ENCODE peak calls at places on chromosomes 11 and 22, in seven cellular contexts. E, C, F, X, U, B and M are unnamed samples.

GRCh38 chr11:18705651-18706281 is 7.2 kb downstream of the TMEM86A start:
- DNase-seq in E (no peak), C (no peak), F (peak; percentile 42), X (no peak), U (peak; percentile 41), B (peak; percentile 79), M (peak; percentile 47)

GRCh38 chr11:17734986-17735822 is 623 bp downstream of the KCNC1 start:
- DNase-seq in E (peak; percentile 79), C (peak; percentile 94), F (peak; percentile 73), X (peak; percentile 24), U (peak; percentile 30), B (peak; percentile 91), M (peak; percentile 69)

GRCh38 chr11:115389790-115390189 is 114.4 kb downstream of the CADM1 start:
- DNase-seq in E (no peak), C (no peak), F (no peak), X (no peak), U (no peak), B (no peak), M (no peak)

GRCh38 chr11:18802381-18803257 is 11.0 kb upstream of the PTPN5 start:
- DNase-seq in E (peak; percentile 65), C (peak; percentile 85), F (no peak), X (peak; percentile 78), U (peak; percentile 37), B (peak; percentile 59), M (peak; percentile 75)

GRCh38 chr22:26461188-26461810 is 22.3 kb downstream of the HPS4 start:
- DNase-seq in E (no peak), C (peak; percentile 86), F (peak; percentile 50), X (peak; percentile 71), U (peak; percentile 63), B (peak; percentile 83), M (peak; percentile 76)

GRCh38 chr22:29129644-29130201 is 56.9 kb downstream of the KREMEN1 start:
- DNase-seq in E (no peak), C (no peak), F (peak; percentile 40), X (no peak), U (no peak), B (peak; percentile 78), M (no peak)

GRCh38 chr11:69062873-69063665 is 14.3 kb downstream of the TPCN2 start:
- DNase-seq in E (no peak), C (no peak), F (peak; percentile 9), X (no peak), U (no peak), B (peak; percentile 32), M (no peak)

GRCh38 chr11:12792590-12792989 is 118.4 kb downstream of the TEAD1 start:
- DNase-seq in E (peak; percentile 75), C (no peak), F (no peak), X (no peak), U (no peak), B (no peak), M (peak; percentile 28)

GRCh38 chr11:63805844-63806415 is 7.3 kb upstream of the SPINDOC start:
- DNase-seq in E (peak; percentile 7), C (no peak), F (no peak), X (no peak), U (no peak), B (peak; percentile 67), M (no peak)

GRCh38 chr22:46001046-46001425 is 24.1 kb upstream of the WNT7B start:
- DNase-seq in E (no peak), C (no peak), F (no peak), X (no peak), U (no peak), B (no peak), M (no peak)

GRCh38 chr11:35139883-35140282 is 912 bp downstream of the CD44 start:
- DNase-seq in E (peak; percentile 46), C (no peak), F (no peak), X (no peak), U (no peak), B (no peak), M (peak; percentile 46)

DNA sequence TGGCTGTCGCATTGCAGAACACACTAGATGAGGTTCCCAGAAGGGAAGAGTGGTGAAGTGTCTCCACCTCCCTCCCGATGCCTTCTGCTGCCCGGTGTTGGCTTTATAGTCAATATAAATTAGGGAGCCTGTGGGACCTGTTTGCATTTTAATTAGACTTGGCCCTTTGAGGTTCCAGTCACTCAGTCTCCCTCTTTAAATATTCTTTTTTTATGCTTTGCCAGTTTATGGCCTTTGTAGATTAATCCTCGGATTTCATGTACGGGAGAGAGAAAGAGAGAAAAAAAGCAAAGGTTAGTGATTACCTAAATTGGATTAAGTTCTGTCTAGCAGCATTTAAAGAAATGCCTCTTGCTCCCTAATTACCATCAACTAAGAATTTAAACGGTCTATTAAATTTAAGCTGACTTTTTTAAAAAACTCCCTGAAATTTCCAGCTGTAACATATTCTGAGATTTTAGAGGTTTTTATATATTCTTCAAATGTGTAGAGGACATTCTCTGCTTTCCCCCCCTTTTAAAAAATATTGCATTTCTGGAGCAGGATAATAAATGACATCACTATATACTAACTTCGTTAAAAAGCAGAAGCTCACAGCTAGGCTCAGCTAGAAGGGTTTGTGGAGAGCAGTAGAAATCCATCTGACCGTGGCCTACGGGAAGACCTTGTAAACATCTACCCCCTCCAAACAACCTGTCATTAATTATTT is 84.4 kb downstream of the PRR5L start:
- DNase-seq in E (no peak), C (no peak), F (no peak), X (no peak), U (no peak), B (no peak), M (no peak)
- H3K4me1 ChIP-seq in E (peaks cover 5% of the 10 kb centered on the region), C (peaks cover 24% of the 10 kb centered on the region), F (peaks cover 28% of the 10 kb centered on the region), X (peaks cover 7% of the 10 kb centered on the region), U (no peaks in the 10 kb centered on the region), B (no peaks in the 10 kb centered on the region), M (peaks cover 16% of the 10 kb centered on the region)

GRCh38 chr11:75040167-75040770 is 51.5 kb downstream of the NEU3 start:
- DNase-seq in E (no peak), C (no peak), F (no peak), X (no peak), U (no peak), B (no peak), M (no peak)

GRCh38 chr11:75035911-75036536 is 47.3 kb downstream of the NEU3 start:
- DNase-seq in E (no peak), C (no peak), F (no peak), X (no peak), U (no peak), B (no peak), M (no peak)

DNA sequence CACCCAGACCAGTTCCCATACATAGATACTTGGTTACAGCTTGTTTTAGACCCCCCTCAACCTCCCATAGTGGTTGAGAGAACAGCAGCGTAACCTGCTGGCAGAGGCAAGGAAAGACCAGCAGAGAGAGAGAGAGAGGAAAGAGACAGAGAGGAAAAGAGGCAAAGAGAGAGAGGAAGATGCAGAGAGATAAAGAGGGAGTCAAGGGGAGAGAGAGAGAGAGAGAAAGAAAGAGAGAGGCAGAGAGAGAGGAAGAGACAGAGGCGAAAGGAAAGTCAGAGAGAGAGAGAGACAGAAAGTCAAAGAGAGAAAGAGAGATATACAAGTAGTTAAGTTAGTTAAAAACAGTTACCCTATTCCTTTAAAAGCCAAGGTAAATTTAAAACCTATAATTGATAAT is 52.5 kb downstream of the NEU3 start:
- DNase-seq in E (no peak), C (no peak), F (no peak), X (no peak), U (no peak), B (no peak), M (no peak)
- H3K4me1 ChIP-seq in E (no peaks in the 10 kb centered on the region), C (no peaks in the 10 kb centered on the region), F (no peaks in the 10 kb centered on the region), X (no peaks in the 10 kb centered on the region), U (no peaks in the 10 kb centered on the region), B (no peaks in the 10 kb centered on the region), M (no peaks in the 10 kb centered on the region)

GRCh38 chr22:23789121-23789520 is 2.4 kb downstream of the SMARCB1 start:
- DNase-seq in E (no peak), C (peak; percentile 18), F (no peak), X (no peak), U (no peak), B (no peak), M (no peak)

GRCh38 chr22:23790819-23791736 is 4.3 kb downstream of the SMARCB1 start:
- DNase-seq in E (peak; percentile 45), C (no peak), F (no peak), X (peak; percentile 59), U (no peak), B (peak; percentile 76), M (no peak)

GRCh38 chr22:23787910-23788309 is 1.1 kb downstream of the SMARCB1 start:
- DNase-seq in E (no peak), C (peak; percentile 1), F (no peak), X (no peak), U (no peak), B (no peak), M (no peak)

GRCh38 chr22:23787600-23787896 is 782 bp downstream of the SMARCB1 start:
- DNase-seq in E (no peak), C (no peak), F (no peak), X (no peak), U (no peak), B (no peak), M (no peak)

GRCh38 chr22:23789638-23790037 is 2.9 kb downstream of the SMARCB1 start:
- DNase-seq in E (no peak), C (no peak), F (no peak), X (no peak), U (no peak), B (no peak), M (no peak)
- H3K4me1 ChIP-seq in E (peaks cover 12% of the 10 kb centered on the region), C (peaks cover 24% of the 10 kb centered on the region), F (peaks cover 58% of the 10 kb centered on the region), X (peaks cover 35% of the 10 kb centered on the region), U (peaks cover 7% of the 10 kb centered on the region), B (peaks cover 4% of the 10 kb centered on the region), M (peaks cover 34% of the 10 kb centered on the region)

GRCh38 chr11:118924591-118925585 is 838 bp downstream of the BCL9L start:
- DNase-seq in E (peak; percentile 42), C (peak; percentile 81), F (peak; percentile 56), X (no peak), U (peak; percentile 78), B (peak; percentile 85), M (peak; percentile 62)

GRCh38 chr11:118921121-118921928 is 4.4 kb downstream of the BCL9L start:
- DNase-seq in E (peak; percentile 72), C (peak; percentile 77), F (no peak), X (peak; percentile 85), U (peak; percentile 68), B (peak; percentile 89), M (peak; percentile 73)

GRCh38 chr11:118923721-118924587 is 1.8 kb downstream of the BCL9L start:
- DNase-seq in E (no peak), C (no peak), F (no peak), X (no peak), U (peak; percentile 61), B (peak; percentile 54), M (peak; percentile 27)

GRCh38 chr11:118921929-118922744 is 3.6 kb downstream of the BCL9L start:
- DNase-seq in E (peak; percentile 66), C (peak; percentile 85), F (peak; percentile 89), X (no peak), U (peak; percentile 87), B (peak; percentile 96), M (peak; percentile 95)

DNA sequence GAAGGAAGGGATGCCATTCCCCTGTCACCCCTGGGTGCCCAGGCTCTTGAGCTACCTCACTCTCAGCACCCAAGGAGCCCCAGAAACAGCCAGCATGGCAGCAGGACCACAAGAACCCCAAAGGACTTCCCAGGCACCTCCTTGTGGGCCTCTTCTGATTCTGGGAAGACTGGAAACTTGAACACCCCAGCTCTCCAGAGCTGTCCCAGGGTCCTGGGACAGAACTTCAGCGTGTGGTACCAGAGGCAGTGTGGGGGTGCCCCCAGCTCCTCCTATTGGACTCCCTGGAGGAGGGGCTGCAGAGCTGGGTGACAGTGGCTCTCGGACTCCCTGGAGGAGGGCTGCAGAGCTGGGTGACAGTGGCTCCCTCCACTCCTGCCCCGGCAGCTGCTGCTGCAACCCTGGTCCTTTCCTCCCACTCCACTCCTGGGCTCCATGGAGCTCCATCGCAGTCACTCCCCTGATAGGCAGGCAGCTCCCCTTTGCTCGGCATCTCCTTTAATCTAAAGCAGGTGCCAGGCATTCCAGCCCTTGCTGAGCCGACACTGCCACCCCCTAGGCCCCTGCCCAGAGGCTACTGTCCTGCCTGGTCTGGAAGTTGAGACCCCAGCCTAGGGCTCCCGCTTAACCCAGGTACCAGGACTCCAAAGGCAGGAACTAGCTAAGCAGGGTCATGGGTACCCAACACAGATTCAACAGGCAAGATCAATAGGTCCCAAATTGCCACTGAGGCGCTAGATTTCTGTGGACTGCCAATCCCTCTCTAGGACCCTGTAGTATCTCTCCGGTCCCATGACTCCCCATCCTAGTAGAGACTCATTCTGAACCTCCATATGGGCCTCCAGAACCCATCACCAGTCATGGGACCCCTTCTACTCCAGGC is 2.7 kb downstream of the BCL9L start:
- DNase-seq in E (no peak), C (no peak), F (no peak), X (no peak), U (no peak), B (peak; percentile 56), M (no peak)
- H3K4me1 ChIP-seq in E (peaks cover 29% of the 10 kb centered on the region), C (peaks cover 74% of the 10 kb centered on the region), F (peaks cover 79% of the 10 kb centered on the region), X (peaks cover 67% of the 10 kb centered on the region), U (peaks cover 51% of the 10 kb centered on the region), B (peaks cover 18% of the 10 kb centered on the region), M (peaks cover 81% of the 10 kb centered on the region)